ENCODE peak calls at places on chromosomes 13 and 19, in seven cellular contexts. R is AG08396; F is cardiac muscle cell; O is central memory CD4-positive, alpha-beta T cell; L is PC-9; J is fibroblast of lung; Z is stimulated activated CD8-positive, alpha-beta memory T cell treated with anti-CD3 and anti-CD28 coated beads, Interleukin-7, amount 100 ng/mL, for 4 hours. P is an unnamed sample.

GRCh38 chr13:73090812-73091187 is 32.0 kb downstream of the KLF5 start:
- DNase-seq in L (no peak), J (no peak), O (no peak), Z (no peak), R (no peak), F (no peak), P (no peak)

GRCh38 chr19:3404324-3405260 is 38.2 kb downstream of the NFIC start:
- DNase-seq in L (no peak), O (no peak), F (no peak), Z (no peak), J (peak), R (peak), P (no peak)

GRCh38 chr13:45447050-45447661 is 17.6 kb upstream of the COG3 start:
- DNase-seq in F (no peak), J (no peak), L (no peak), R (no peak), O (no peak), Z (no peak), P (no peak)

GRCh38 chr19:18479964-18480723 is 41.7 kb downstream of the ELL start:
- DNase-seq in R (peak), F (no peak), O (no peak), L (no peak), J (peak), Z (no peak), P (no peak)

GRCh38 chr13:39955560-39955959 is 300.1 kb downstream of the COG6 start:
- DNase-seq in O (no peak), F (no peak), Z (no peak), L (no peak), R (no peak), J (no peak), P (no peak)

GRCh38 chr13:76350399-76350798 is 535.8 kb downstream of the KCTD12 start:
- DNase-seq in O (no peak), Z (no peak), F (no peak), J (no peak), L (peak), R (no peak), P (no peak)

GRCh38 chr19:16360738-16361137 is 36.1 kb downstream of the KLF2 start:
- DNase-seq in O (no peak), F (no peak), L (no peak), Z (no peak), R (no peak), J (no peak), P (no peak)

GRCh38 chr13:39329182-39329639 is 273.8 kb downstream of the LHFPL6 start:
- DNase-seq in R (no peak), O (no peak), F (no peak), Z (no peak), L (no peak), J (peak), P (no peak)

GRCh38 chr19:5434351-5434917 is 20.8 kb upstream of the ZNRF4 start:
- DNase-seq in F (no peak), L (no peak), J (peak), R (no peak), Z (no peak), O (no peak), P (no peak)

GRCh38 chr19:5925830-5926459 is 11.9 kb downstream of the CAPS start:
- DNase-seq in J (no peak), L (no peak), O (no peak), Z (no peak), R (no peak), F (no peak), P (no peak)

GRCh38 chr13:44188257-44188656 is 185.4 kb upstream of the SERP2 start:
- DNase-seq in F (no peak), O (no peak), J (peak), R (peak), L (peak), Z (no peak), P (no peak)

GRCh38 chr19:1421218-1421957 is 14.0 kb downstream of the DAZAP1 start:
- DNase-seq in Z (no peak), L (no peak), J (no peak), R (no peak), F (no peak), O (no peak), P (no peak)

GRCh38 chr13:109381546-109382180 is 404.7 kb downstream of the IRS2 start:
- DNase-seq in F (no peak), L (no peak), Z (no peak), O (no peak), J (peak), R (peak), P (no peak)

GRCh38 chr13:33265607-33266006 is 19.9 kb downstream of the STARD13 start:
- DNase-seq in R (no peak), F (no peak), L (no peak), O (no peak), J (no peak), Z (no peak), P (no peak)

GRCh38 chr19:40247178-40247577 is 20.7 kb upstream of the CCNP start:
- DNase-seq in O (no peak), R (no peak), J (no peak), L (no peak), Z (no peak), F (no peak), P (no peak)

GRCh38 chr13:99985886-99986527 is 4.4 kb downstream of the ZIC2 start:
- DNase-seq in J (no peak), L (no peak), Z (no peak), R (no peak), F (peak), O (no peak), P (no peak)

GRCh38 chr13:92137519-92137918 is 739.1 kb downstream of the GPC5 start:
- DNase-seq in L (no peak), F (no peak), R (no peak), O (no peak), Z (no peak), J (peak), P (no peak)

GRCh38 chr19:40465025-40465780 is at the start of gene BLVRB:
- DNase-seq in Z (no peak), L (peak), R (peak), F (no peak), O (peak), J (peak), P (peak)